ENCODE peak calls at places on chromosomes 1 and 21, in ten cellular contexts. R is GM23338, F is lower leg skin, K is HCT116, Q is cardiac fibroblast, O is left ventricle myocardium inferior, G is AG09309, D is cardiac muscle cell, H is Peyer's patch, W is body of pancreas. C is an unnamed sample.

GRCh38 chr1:65670518-65670917 is 122.2 kb upstream of the PDE4B start:
- DNase-seq in R (no peak), F (no peak), K (no peak), Q (no peak), O (no peak), G (no peak), D (no peak), H (no peak), W (no peak), C (no peak)

GRCh38 chr1:220137006-220137794 is 43.3 kb downstream of the IARS2 start:
- DNase-seq in R (no peak), F (no peak), K (no peak), Q (peak), O (no peak), G (no peak), D (peak), H (no peak), W (no peak), C (no peak)

GRCh38 chr1:47387921-47388509 is 28.1 kb upstream of the FOXE3 start:
- DNase-seq in R (no peak), F (no peak), K (no peak), Q (no peak), O (no peak), G (no peak), D (no peak), H (no peak), W (no peak), C (no peak)

GRCh38 chr1:172686143-172686542 is 27.2 kb downstream of the FASLG start:
- DNase-seq in R (no peak), F (no peak), K (no peak), Q (no peak), O (no peak), G (no peak), D (no peak), H (no peak), W (no peak), C (no peak)

GRCh38 chr1:63475761-63476160 is 47.3 kb downstream of the ITGB3BP start:
- DNase-seq in R (no peak), F (no peak), K (no peak), Q (peak), O (no peak), G (no peak), D (no peak), H (no peak), W (no peak), C (no peak)

GRCh38 chr1:230335861-230336549 is 90.1 kb downstream of the PGBD5 start:
- DNase-seq in R (no peak), F (no peak), K (no peak), Q (peak), O (no peak), G (no peak), D (peak), H (no peak), W (no peak), C (no peak)

GRCh38 chr1:85259118-85259865 is at the start of gene C1orf52:
- DNase-seq in R (peak), F (peak), K (peak), Q (peak), O (peak), G (no peak), D (peak), H (peak), W (peak), C (peak)

GRCh38 chr1:32539584-32540571 is 651 bp downstream of the ZBTB8A start:
- DNase-seq in R (peak), F (no peak), K (no peak), Q (peak), O (peak), G (no peak), D (peak), H (no peak), W (peak), C (peak)

GRCh38 chr1:204072951-204073836 is at the start of gene SOX13:
- DNase-seq in R (peak), F (peak), K (peak), Q (peak), O (peak), G (peak), D (peak), H (peak), W (peak), C (peak)

GRCh38 chr1:48246727-48247126 is 24.2 kb downstream of the SLC5A9 start:
- DNase-seq in R (no peak), F (no peak), K (no peak), Q (no peak), O (peak), G (no peak), D (no peak), H (no peak), W (peak), C (no peak)

GRCh38 chr1:79259390-79260336 is 253.1 kb upstream of the ADGRL4 start:
- DNase-seq in R (peak), F (no peak), K (no peak), Q (peak), O (no peak), G (peak), D (peak), H (no peak), W (no peak), C (no peak)

GRCh38 chr1:42848823-42849537 is 2.6 kb downstream of the ZNF691 start:
- DNase-seq in R (no peak), F (no peak), K (no peak), Q (peak), O (no peak), G (no peak), D (no peak), H (no peak), W (no peak), C (no peak)

GRCh38 chr1:227469708-227470107 is 93.6 kb upstream of the ZNF678 start:
- DNase-seq in R (no peak), F (no peak), K (no peak), Q (peak), O (no peak), G (no peak), D (peak), H (no peak), W (no peak), C (no peak)

DNA sequence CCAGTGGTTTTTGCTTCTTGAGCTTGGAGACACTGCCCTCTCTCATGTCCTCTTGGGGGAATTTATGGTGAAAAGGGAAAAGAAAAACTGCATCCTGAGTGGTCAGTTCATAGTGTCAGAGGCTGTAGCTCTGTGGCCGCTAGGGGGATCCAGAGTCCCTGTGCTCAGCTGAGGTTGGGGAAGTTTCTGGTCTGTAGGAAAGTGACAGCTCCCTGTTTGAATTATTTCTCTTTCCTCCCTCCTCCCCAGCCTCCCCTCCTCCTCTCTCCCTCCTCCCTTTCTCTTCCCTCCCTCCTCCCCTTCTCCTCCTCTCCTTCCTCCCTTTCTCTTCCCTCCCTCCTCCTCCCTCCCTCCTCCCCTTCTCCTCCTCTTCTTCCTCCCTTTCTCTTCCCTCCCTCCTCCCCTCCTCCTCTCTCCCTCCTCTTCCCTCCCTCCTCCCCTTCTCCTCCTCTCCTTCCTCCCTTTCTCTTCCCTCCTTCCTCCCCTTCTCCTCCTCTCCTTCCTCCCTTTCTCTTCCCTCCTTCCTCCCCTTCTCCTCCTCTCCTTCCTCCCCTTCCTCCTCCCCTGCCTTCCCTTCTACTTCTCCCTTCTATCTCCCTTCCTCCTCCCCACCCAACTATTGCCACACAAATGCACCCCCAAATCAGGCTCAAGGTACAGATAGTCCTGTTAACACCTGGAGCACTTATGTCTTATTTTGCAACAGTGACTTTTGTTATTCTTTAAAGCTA is 203.9 kb downstream of the KCNJ6 start:
- DNase-seq in R (peak), F (peak), K (peak), Q (peak), O (peak), G (peak), D (peak), H (no peak), W (peak), C (peak)
- TF ChIP-seq CTCF in R (peak), F (no peak), K (peak), Q (peak), O (peak), G (peak), D (peak), H (no peak), W (peak), C (peak)

GRCh38 chr1:112722601-112723510 is 7.7 kb upstream of the PPM1J start:
- DNase-seq in R (peak), F (no peak), K (no peak), Q (peak), O (no peak), G (no peak), D (peak), H (no peak), W (no peak), C (peak)
- TF ChIP-seq CTCF in R (no peak), F (no peak), K (no peak), Q (peak), O (no peak), G (no peak), D (no peak), H (no peak), W (no peak), C (no peak)

DNA sequence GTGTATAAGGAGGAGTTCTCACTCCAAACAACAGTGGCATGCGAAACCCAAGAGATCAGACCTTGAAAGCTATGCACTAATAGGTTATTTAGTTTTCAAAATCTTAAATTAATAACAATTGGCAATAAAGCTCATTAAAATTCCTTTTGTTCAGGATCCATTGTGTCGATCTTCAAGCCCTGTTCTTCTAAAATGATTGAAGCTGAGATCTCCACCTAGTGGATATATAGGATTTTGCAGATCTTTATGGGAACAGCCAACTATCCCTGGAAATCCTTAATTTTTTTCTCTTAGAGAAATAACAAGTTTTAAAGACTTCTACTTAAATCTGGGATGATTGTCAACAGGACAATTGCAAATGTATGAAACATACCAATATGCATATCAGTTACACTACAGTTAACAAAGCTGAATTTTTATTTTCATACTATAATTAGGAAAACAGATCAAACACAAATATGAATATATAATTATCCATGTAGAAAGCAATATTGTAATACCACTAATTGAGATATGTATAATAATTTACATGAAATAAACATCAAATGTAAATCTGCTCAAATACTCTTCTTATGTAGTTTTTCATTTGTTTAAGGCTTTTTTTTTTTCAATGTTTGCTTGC is 43.3 kb downstream of the LRRC53 start:
- DNase-seq in R (peak), F (no peak), K (peak), Q (peak), O (no peak), G (peak), D (peak), H (no peak), W (no peak), C (no peak)
- TF ChIP-seq CTCF in R (peak), F (no peak), K (peak), Q (peak), O (peak), G (peak), D (peak), H (peak), W (peak), C (peak)

DNA sequence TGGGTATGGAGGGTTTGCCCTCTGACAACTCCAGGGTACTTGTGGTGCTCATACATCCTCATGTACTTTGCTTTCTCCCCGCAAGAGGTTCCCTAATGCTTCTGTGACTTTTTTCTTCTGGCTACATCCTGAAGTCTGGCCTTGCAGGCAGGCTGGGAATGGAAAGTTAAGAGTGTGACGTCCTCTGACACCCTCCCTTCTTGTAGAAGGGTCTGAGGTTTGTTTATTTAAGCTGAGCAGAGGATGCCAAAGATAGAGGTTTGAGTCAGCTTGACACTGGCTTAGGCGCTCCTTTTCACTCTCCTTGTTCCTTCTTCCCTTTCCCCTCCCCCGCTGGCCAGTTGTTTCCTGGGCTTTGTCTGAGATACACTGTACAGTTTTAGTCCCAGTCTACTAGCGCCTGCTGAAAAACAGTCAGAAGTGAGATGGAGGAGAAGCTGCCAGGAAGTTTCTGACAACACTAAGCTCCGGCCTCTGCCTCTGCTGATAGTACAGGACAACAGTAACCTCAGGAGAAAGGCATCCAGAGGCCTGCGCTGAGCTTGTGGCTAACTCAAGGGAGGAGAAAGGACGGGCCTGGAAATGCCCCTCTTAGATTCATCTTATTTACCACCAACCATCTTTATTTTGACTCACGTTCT is at the start of gene MACF1:
- DNase-seq in R (peak), F (peak), K (no peak), Q (peak), O (peak), G (peak), D (peak), H (peak), W (peak), C (peak)
- TF ChIP-seq CTCF in R (no peak), F (no peak), K (no peak), Q (peak), O (peak), G (peak), D (peak), H (no peak), W (no peak), C (peak)

GRCh38 chr1:2880812-2881295 is 79.4 kb upstream of the TTC34 start:
- DNase-seq in R (no peak), F (no peak), K (no peak), Q (no peak), O (no peak), G (no peak), D (no peak), H (no peak), W (no peak), C (no peak)
- TF ChIP-seq CTCF in R (no peak), F (no peak), K (no peak), Q (no peak), O (no peak), G (no peak), D (no peak), H (no peak), W (no peak), C (no peak)

DNA sequence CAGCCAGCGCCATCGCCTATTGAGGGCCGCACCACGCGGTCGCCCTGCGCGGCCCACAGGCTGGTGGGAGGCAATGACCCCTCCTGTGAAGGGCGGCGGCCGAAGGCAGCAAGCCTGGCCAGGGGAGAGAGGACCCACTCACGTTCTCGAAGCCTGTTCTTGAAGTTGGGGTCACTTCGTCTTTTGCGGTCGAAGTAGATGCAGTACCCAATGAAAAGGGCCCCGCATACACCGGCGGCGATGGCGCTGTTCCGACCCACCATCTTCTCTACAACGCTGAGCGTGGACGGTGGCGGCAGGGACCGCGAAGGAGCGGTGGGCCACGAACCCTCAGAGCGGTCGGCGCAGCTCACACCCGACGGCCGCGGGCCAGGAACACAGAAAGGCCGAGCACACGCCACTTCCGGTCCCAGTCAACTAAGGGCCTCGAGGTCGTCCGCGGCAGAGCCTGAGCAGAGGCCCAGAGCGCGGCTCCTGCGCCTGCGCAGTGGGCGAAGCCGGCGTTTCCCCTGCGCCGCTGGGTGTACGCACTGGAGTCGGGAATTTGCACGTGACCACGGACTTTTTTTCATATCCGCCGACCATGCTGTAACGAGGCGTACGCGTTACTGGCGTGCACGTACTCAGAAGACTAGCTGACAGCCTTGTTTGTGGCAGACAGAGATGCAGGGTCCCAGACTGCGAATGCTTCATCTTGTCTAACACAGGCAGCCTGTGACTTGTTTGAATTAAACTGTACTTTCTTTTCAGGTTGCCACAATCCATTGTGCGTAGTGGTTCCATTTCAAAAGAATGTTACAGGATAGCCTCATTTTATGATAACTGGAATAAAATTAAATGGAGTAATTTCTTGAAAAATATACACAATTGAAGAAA is at the start of gene TOMM20:
- DNase-seq in R (peak), F (peak), K (peak), Q (peak), O (peak), G (peak), D (peak), H (peak), W (peak), C (peak)
- TF ChIP-seq CTCF in R (peak), F (no peak), K (no peak), Q (no peak), O (no peak), G (no peak), D (no peak), H (peak), W (no peak), C (no peak)

GRCh38 chr1:115067460-115067859 is 21.8 kb downstream of the TSPAN2 start:
- DNase-seq in R (no peak), F (no peak), K (no peak), Q (no peak), O (no peak), G (no peak), D (no peak), H (no peak), W (no peak), C (no peak)

GRCh38 chr1:115069626-115070308 is 19.5 kb downstream of the TSPAN2 start:
- DNase-seq in R (no peak), F (no peak), K (no peak), Q (no peak), O (no peak), G (no peak), D (no peak), H (no peak), W (no peak), C (no peak)

GRCh38 chr1:115070993-115071661 is 18.2 kb downstream of the TSPAN2 start:
- DNase-seq in R (no peak), F (no peak), K (no peak), Q (no peak), O (no peak), G (no peak), D (no peak), H (no peak), W (no peak), C (no peak)

GRCh38 chr1:115068780-115069179 is 20.5 kb downstream of the TSPAN2 start:
- DNase-seq in R (no peak), F (no peak), K (no peak), Q (no peak), O (no peak), G (no peak), D (no peak), H (no peak), W (peak), C (no peak)

DNA sequence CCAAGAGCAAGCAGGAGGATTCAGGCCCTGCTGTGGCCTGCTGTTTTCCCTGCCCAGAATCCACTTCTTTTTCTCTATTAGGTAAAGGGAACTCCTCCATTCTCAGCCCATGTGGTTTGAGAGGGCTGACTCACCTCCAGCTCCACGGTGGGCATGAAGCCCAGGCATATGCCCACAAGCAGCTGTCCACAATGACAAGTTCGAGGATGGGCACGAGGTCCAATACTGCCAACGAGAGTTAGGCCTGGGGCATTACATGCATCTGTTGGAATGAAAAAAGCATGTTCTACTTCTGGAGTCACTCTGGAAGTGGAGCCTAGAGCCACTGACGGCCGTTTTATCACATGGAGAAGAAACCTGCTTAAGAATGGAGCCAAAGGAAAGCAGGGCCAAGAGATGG is 20.1 kb downstream of the TSPAN2 start:
- DNase-seq in R (no peak), F (no peak), K (no peak), Q (peak), O (no peak), G (peak), D (no peak), H (no peak), W (peak), C (no peak)
- TF ChIP-seq CTCF in R (no peak), F (no peak), K (no peak), Q (no peak), O (no peak), G (no peak), D (no peak), H (no peak), W (no peak), C (no peak)